ENCODE peak calls at places on chromosome 19, in eight cellular contexts. M is stimulated activated CD8-positive, alpha-beta memory T cell treated with anti-CD3 and anti-CD28 coated beads, Interleukin-4, amount 100 ng/mL, for 1 hour; L is frontal cortex; H is HT1080; B is activated gamma-delta T cell treated with Interleukin-2 at 50 U/mL for 16 hours; U is activated T-helper 1 cell treated with Interleukin-2 at 50 U/mL for 16 hours; P is KBM-7; K is bronchial epithelial cell. W is an unnamed sample.

GRCh38 chr19:4010808-4011110 is 3.2 kb downstream of the PIAS4 start:
- DNase-seq in M (no peak), L (peak), H (no peak), B (no peak), U (no peak), P (no peak), K (no peak), W (no peak)

GRCh38 chr19:54081032-54081431 is at the start of gene TARM1:
- DNase-seq in M (no peak), L (no peak), H (no peak), B (no peak), U (no peak), P (no peak), K (no peak), W (no peak)

GRCh38 chr19:5805465-5806132 is 732 bp downstream of the NRTN start:
- DNase-seq in M (no peak), L (no peak), H (no peak), B (peak), U (peak), P (peak), K (no peak), W (no peak)

GRCh38 chr19:6033744-6034264 is 55.9 kb upstream of the RANBP3 start:
- DNase-seq in M (no peak), L (no peak), H (no peak), B (no peak), U (no peak), P (no peak), K (no peak), W (no peak)

GRCh38 chr19:23436318-23436717 is 41.0 kb upstream of the ZNF91 start:
- DNase-seq in M (no peak), L (no peak), H (no peak), B (no peak), U (no peak), P (peak), K (no peak), W (no peak)

GRCh38 chr19:28701491-28701890 is 511.5 kb downstream of the UQCRFS1 start:
- DNase-seq in M (no peak), L (no peak), H (peak), B (no peak), U (no peak), P (no peak), K (peak), W (no peak)

GRCh38 chr19:37698216-37698615 is 21.3 kb downstream of the ZNF607 start:
- DNase-seq in M (no peak), L (no peak), H (no peak), B (no peak), U (no peak), P (no peak), K (no peak), W (no peak)

GRCh38 chr19:5293607-5294089 is 47.0 kb downstream of the PTPRS start:
- DNase-seq in M (no peak), L (no peak), H (no peak), B (no peak), U (no peak), P (no peak), K (no peak), W (no peak)

GRCh38 chr19:38588041-38588440 is 29.7 kb downstream of the MAP4K1 start:
- DNase-seq in M (no peak), L (no peak), H (no peak), B (no peak), U (no peak), P (no peak), K (no peak), W (no peak)

GRCh38 chr19:28472843-28473242 is 740.1 kb downstream of the UQCRFS1 start:
- DNase-seq in M (no peak), L (no peak), H (peak), B (no peak), U (no peak), P (peak), K (no peak), W (no peak)

GRCh38 chr19:9871626-9872338 is 36.7 kb downstream of the PIN1 start:
- DNase-seq in M (no peak), L (no peak), H (no peak), B (no peak), U (no peak), P (no peak), K (no peak), W (no peak)

GRCh38 chr19:47819841-47820244 is 1.9 kb upstream of the CRX start:
- DNase-seq in M (no peak), L (no peak), H (no peak), B (no peak), U (no peak), P (no peak), K (no peak), W (no peak)

GRCh38 chr19:13260883-13261653 is 110.9 kb downstream of the IER2 start:
- DNase-seq in M (no peak), L (no peak), H (peak), B (no peak), U (no peak), P (peak), K (peak), W (no peak)

GRCh38 chr19:35879068-35879467 is 10.7 kb downstream of the APLP1 start:
- DNase-seq in M (no peak), L (no peak), H (no peak), B (no peak), U (no peak), P (no peak), K (no peak), W (no peak)

GRCh38 chr19:55116232-55117062 is 990 bp downstream of the PPP1R12C start:
- DNase-seq in M (no peak), L (peak), H (peak), B (peak), U (peak), P (peak), K (peak), W (no peak)

GRCh38 chr19:13155472-13156284 is 5.5 kb downstream of the IER2 start:
- DNase-seq in M (no peak), L (peak), H (peak), B (peak), U (peak), P (peak), K (peak), W (no peak)

GRCh38 chr19:6214881-6215541 is 64.8 kb downstream of the MLLT1 start:
- DNase-seq in M (no peak), L (peak), H (no peak), B (no peak), U (no peak), P (no peak), K (no peak), W (no peak)

GRCh38 chr19:45767881-45768643 is 990 bp downstream of the SIX5 start:
- DNase-seq in M (no peak), L (peak), H (peak), B (no peak), U (no peak), P (no peak), K (peak), W (no peak)

GRCh38 chr19:35144600-35145436 is 1.8 kb downstream of the FXYD7 start:
- DNase-seq in M (no peak), L (peak), H (peak), B (no peak), U (no peak), P (peak), K (peak), W (no peak)

GRCh38 chr19:3096902-3097326 is 2.8 kb downstream of the GNA11 start:
- DNase-seq in M (no peak), L (no peak), H (no peak), B (no peak), U (no peak), P (no peak), K (no peak), W (no peak)

GRCh38 chr19:16897572-16898056 is 8.8 kb downstream of the F2RL3 start:
- DNase-seq in M (no peak), L (no peak), H (no peak), B (no peak), U (no peak), P (no peak), K (no peak), W (no peak)

GRCh38 chr19:1009043-1009975 is 9.1 kb downstream of the GRIN3B start:
- DNase-seq in M (no peak), L (no peak), H (no peak), B (no peak), U (no peak), P (no peak), K (no peak), W (no peak)

GRCh38 chr19:48154003-48154402 is 16.1 kb downstream of the LIG1 start:
- DNase-seq in M (no peak), L (no peak), H (no peak), B (no peak), U (no peak), P (no peak), K (no peak), W (no peak)